ENCODE peak calls at places on chromosomes 13 and 19, in ten cellular contexts. G, N, B, Z, U, V, J, R, Q and I are unnamed samples.

GRCh38 chr19:30309983-30310805 is 62.0 kb upstream of the ZNF536 start:
- DNase-seq in G (no peak), B (no peak), R (no peak), J (no peak), Z (no peak), U (peak; percentile 1), V (no peak), Q (no peak), N (no peak), I (no peak)

GRCh38 chr19:50419580-50420035 is 870 bp downstream of the SPIB start:
- DNase-seq in U (no peak), N (no peak), G (no peak), V (no peak), B (no peak), J (no peak), Z (no peak), R (no peak), Q (peak; percentile 5), I (no peak)

GRCh38 chr13:110129539-110130186 is 177.3 kb downstream of the COL4A1 start:
- DNase-seq in Z (no peak), U (no peak), J (no peak), R (no peak), G (no peak), B (no peak), Q (no peak), N (no peak), V (no peak), I (no peak)

GRCh38 chr13:24381539-24382265 is 72.3 kb downstream of the C1QTNF9 start:
- DNase-seq in N (no peak), R (no peak), J (no peak), V (no peak), G (no peak), U (peak; percentile 57), B (no peak), Z (no peak), Q (no peak), I (no peak)

GRCh38 chr13:51324714-51325440 is 14.6 kb upstream of the SERPINE3 start:
- DNase-seq in J (no peak), Q (no peak), B (no peak), G (no peak), Z (no peak), N (no peak), R (peak; percentile 45), U (no peak), V (peak; percentile 17), I (no peak)

GRCh38 chr13:108609353-108609752 is 20.1 kb upstream of the MYO16 start:
- DNase-seq in Q (peak; percentile 37), N (no peak), B (no peak), Z (no peak), U (peak; percentile 2), R (no peak), J (no peak), V (no peak), G (no peak), I (peak; percentile 53)

GRCh38 chr19:49437231-49437630 is 4.1 kb downstream of the SLC17A7 start:
- DNase-seq in G (no peak), J (no peak), B (no peak), Q (no peak), V (no peak), U (no peak), N (no peak), Z (no peak), R (no peak), I (no peak)

GRCh38 chr13:71814806-71815205 is 52.2 kb downstream of the DACH1 start:
- DNase-seq in V (no peak), J (no peak), U (no peak), G (no peak), N (no peak), Q (no peak), R (no peak), B (no peak), Z (no peak), I (no peak)